ENCODE peak calls at places on chromosomes 4 and X, in nine cellular contexts. B is Caco-2, C is tibial artery, F is astrocyte, R is left ventricle myocardium inferior, I is K562, X is IMR-90, Y is body of pancreas, N is fibroblast of mammary gland. T is an unnamed sample.

GRCh38 chr4:77044458-77045124 is 31.2 kb downstream of the CCNI start:
- DNase-seq in B (no peak), C (no peak), F (peak), R (no peak), I (peak), X (peak), Y (no peak), N (peak), T (peak)

GRCh38 chrX:40245411-40246140 is 147.8 kb upstream of the BCOR start:
- DNase-seq in B (no peak), C (peak), F (peak), R (peak), I (no peak), X (no peak), Y (no peak), N (peak), T (peak)

GRCh38 chr4:76950052-76950845 is 697 bp downstream of the SEPTIN11 start:
- DNase-seq in B (peak), C (peak), F (peak), R (peak), I (peak), X (no peak), Y (peak), N (peak), T (peak)

GRCh38 chrX:150324035-150324728 is 38.9 kb upstream of the MAMLD1 start:
- DNase-seq in B (no peak), C (no peak), F (peak), R (no peak), I (no peak), X (peak), Y (peak), N (peak), T (peak)

GRCh38 chrX:120568047-120568446 is 7.3 kb upstream of the CUL4B start:
- DNase-seq in B (no peak), C (no peak), F (no peak), R (no peak), I (no peak), X (no peak), Y (no peak), N (no peak), T (no peak)

GRCh38 chr4:140637836-140638235 is 69.1 kb upstream of the UCP1 start:
- DNase-seq in B (no peak), C (no peak), F (no peak), R (no peak), I (peak), X (no peak), Y (no peak), N (peak), T (peak)

GRCh38 chr4:155419266-155419665 is 42.5 kb upstream of the MAP9 start:
- DNase-seq in B (no peak), C (no peak), F (no peak), R (no peak), I (no peak), X (peak), Y (no peak), N (peak), T (peak)

GRCh38 chr4:110245567-110245966 is 47.2 kb upstream of the ELOVL6 start:
- DNase-seq in B (no peak), C (no peak), F (peak), R (no peak), I (no peak), X (peak), Y (no peak), N (peak), T (peak)

GRCh38 chr4:83589283-83589682 is 53.4 kb downstream of the GPAT3 start:
- DNase-seq in B (no peak), C (no peak), F (no peak), R (no peak), I (no peak), X (no peak), Y (no peak), N (no peak), T (no peak)

GRCh38 chr4:186081202-186081807 is 12.3 kb downstream of the TLR3 start:
- DNase-seq in B (no peak), C (no peak), F (no peak), R (no peak), I (no peak), X (no peak), Y (no peak), N (no peak), T (no peak)

GRCh38 chr4:7429601-7430078 is 5.1 kb downstream of the PSAPL1 start:
- DNase-seq in B (peak), C (peak), F (no peak), R (peak), I (no peak), X (no peak), Y (peak), N (no peak), T (no peak)

GRCh38 chr4:103443324-103443723 is 245.2 kb upstream of the CENPE start:
- DNase-seq in B (no peak), C (no peak), F (no peak), R (no peak), I (no peak), X (no peak), Y (no peak), N (peak), T (peak)

GRCh38 chr4:184234155-184234554 is 16.5 kb upstream of the ENPP6 start:
- DNase-seq in B (no peak), C (no peak), F (no peak), R (no peak), I (no peak), X (no peak), Y (no peak), N (no peak), T (no peak)

GRCh38 chrX:11629593-11630211 is 36.0 kb downstream of the ARHGAP6 start:
- DNase-seq in B (no peak), C (peak), F (peak), R (peak), I (no peak), X (peak), Y (no peak), N (peak), T (peak)

GRCh38 chr4:159292137-159292896 is 189.4 kb downstream of the RAPGEF2 start:
- DNase-seq in B (no peak), C (no peak), F (no peak), R (no peak), I (no peak), X (no peak), Y (no peak), N (no peak), T (no peak)

GRCh38 chr4:156774422-156774821 is 197.2 kb downstream of the PDGFC start:
- DNase-seq in B (no peak), C (no peak), F (peak), R (no peak), I (no peak), X (peak), Y (no peak), N (peak), T (peak)

GRCh38 chr4:40317921-40318658 is 17.0 kb upstream of the CHRNA9 start:
- DNase-seq in B (no peak), C (no peak), F (no peak), R (no peak), I (no peak), X (no peak), Y (no peak), N (peak), T (no peak)

GRCh38 chrX:1248381-1249061 is 20.1 kb upstream of the CSF2RA start:
- DNase-seq in B (peak), C (no peak), F (no peak), R (no peak), I (no peak), X (no peak), Y (no peak), N (no peak), T (no peak)

GRCh38 chr4:184345573-184345922 is 127.9 kb upstream of the ENPP6 start:
- DNase-seq in B (no peak), C (peak), F (no peak), R (peak), I (peak), X (peak), Y (no peak), N (no peak), T (no peak)

GRCh38 chr4:31362756-31363155 is 642.6 kb downstream of the PCDH7 start:
- DNase-seq in B (no peak), C (no peak), F (peak), R (no peak), I (no peak), X (no peak), Y (no peak), N (peak), T (peak)

GRCh38 chr4:73501664-73502265 is 20.2 kb downstream of the AFM start:
- DNase-seq in B (no peak), C (no peak), F (no peak), R (no peak), I (no peak), X (no peak), Y (no peak), N (no peak), T (no peak)

GRCh38 chr4:158315706-158316105 is 105.4 kb downstream of the TMEM144 start:
- DNase-seq in B (no peak), C (no peak), F (peak), R (no peak), I (no peak), X (peak), Y (no peak), N (peak), T (peak)

GRCh38 chrX:36753602-36754001 is 254.6 kb upstream of the FAM47C start:
- DNase-seq in B (no peak), C (no peak), F (no peak), R (no peak), I (no peak), X (no peak), Y (no peak), N (no peak), T (no peak)

GRCh38 chr4:168713193-168713592 is 216.3 kb downstream of the PALLD start:
- DNase-seq in B (no peak), C (no peak), F (no peak), R (no peak), I (no peak), X (no peak), Y (no peak), N (no peak), T (no peak)

GRCh38 chr4:150828159-150828558 is 186.9 kb downstream of the LRBA start:
- DNase-seq in B (no peak), C (no peak), F (no peak), R (no peak), I (no peak), X (no peak), Y (no peak), N (no peak), T (no peak)

GRCh38 chr4:186483656-186484055 is 71.7 kb downstream of the MTNR1A start:
- DNase-seq in B (no peak), C (no peak), F (no peak), R (no peak), I (no peak), X (no peak), Y (no peak), N (no peak), T (no peak)

GRCh38 chr4:99047710-99048109 is 40.9 kb downstream of the ADH5 start:
- DNase-seq in B (no peak), C (no peak), F (no peak), R (no peak), I (no peak), X (no peak), Y (no peak), N (no peak), T (no peak)

GRCh38 chr4:1198070-1198844 is 25.9 kb upstream of the SPON2 start:
- DNase-seq in B (peak), C (no peak), F (peak), R (no peak), I (no peak), X (peak), Y (peak), N (peak), T (no peak)

GRCh38 chr4:15651682-15652081 is 3.5 kb downstream of the FBXL5 start:
- DNase-seq in B (no peak), C (no peak), F (no peak), R (no peak), I (no peak), X (peak), Y (no peak), N (peak), T (no peak)

GRCh38 chr4:15648600-15648999 is 6.6 kb downstream of the FBXL5 start:
- DNase-seq in B (no peak), C (no peak), F (no peak), R (no peak), I (no peak), X (no peak), Y (no peak), N (no peak), T (no peak)

GRCh38 chr4:15652191-15652590 is 3.0 kb downstream of the FBXL5 start:
- DNase-seq in B (no peak), C (no peak), F (peak), R (no peak), I (no peak), X (peak), Y (no peak), N (no peak), T (no peak)

GRCh38 chr4:15653430-15653829 is 1.7 kb downstream of the FBXL5 start:
- DNase-seq in B (no peak), C (no peak), F (no peak), R (no peak), I (no peak), X (no peak), Y (no peak), N (no peak), T (no peak)

DNA sequence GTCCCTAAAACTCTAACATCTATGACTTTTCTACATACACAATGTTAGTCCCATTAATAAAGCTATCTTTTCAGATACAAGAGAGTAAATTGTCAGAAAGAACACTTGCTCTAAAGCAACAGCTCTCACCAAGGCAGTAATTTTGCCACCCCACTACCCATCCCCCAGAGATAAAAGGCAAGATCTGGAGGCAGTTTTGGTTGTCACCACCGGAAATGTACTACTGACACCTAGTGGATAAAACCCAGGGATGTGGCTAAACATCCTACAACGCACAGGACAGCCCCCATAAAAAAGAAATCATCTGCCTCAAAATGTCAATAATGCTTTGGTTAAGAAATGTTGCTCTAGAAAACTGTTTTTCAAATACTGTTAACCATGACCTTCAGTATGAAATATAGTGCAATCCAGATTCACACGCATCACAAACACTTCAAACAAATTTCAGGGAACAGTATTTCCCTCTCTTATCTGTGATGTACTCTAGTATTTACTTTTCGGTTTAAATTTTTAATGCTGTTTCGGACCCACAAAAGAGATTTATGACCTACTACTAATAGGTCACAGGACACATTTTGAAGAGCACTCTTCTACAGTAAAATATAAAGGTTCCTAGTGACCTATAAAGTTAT is 5.1 kb downstream of the FBXL5 start:
- DNase-seq in B (peak), C (peak), F (peak), R (no peak), I (peak), X (peak), Y (peak), N (peak), T (peak)
- TF ChIP-seq CTCF in B (peak), C (peak), F (peak), R (peak), I (peak), X (peak), Y (peak), N (peak), T (peak)

GRCh38 chrX:154429708-154430107 is 1.2 kb downstream of the ATP6AP1 start:
- DNase-seq in B (no peak), C (no peak), F (no peak), R (no peak), I (no peak), X (no peak), Y (no peak), N (no peak), T (no peak)
- H3K4me3 ChIP-seq in B (peak), C (peak), F (peak), R (peak), I (peak), X (no peak), Y (no peak), N (peak), T (peak)

GRCh38 chr4:163164110-163164509 is 2.6 kb downstream of the NAF1 start:
- DNase-seq in B (no peak), C (no peak), F (no peak), R (no peak), I (no peak), X (no peak), Y (no peak), N (no peak), T (no peak)
- TF ChIP-seq CTCF in B (no peak), C (no peak), F (no peak), R (no peak), I (no peak), X (no peak), Y (no peak), N (no peak), T (no peak)

GRCh38 chr4:137529432-137529831 is 2.9 kb downstream of the PCDH18 start:
- DNase-seq in B (no peak), C (no peak), F (no peak), R (no peak), I (no peak), X (no peak), Y (no peak), N (no peak), T (no peak)
- H3K4me3 ChIP-seq in B (no peak), C (peak), F (peak), R (peak), I (no peak), X (peak), Y (no peak), N (peak), T (peak)

GRCh38 chrX:138711399-138712347 is at the start of gene FGF13:
- DNase-seq in B (no peak), C (peak), F (no peak), R (peak), I (no peak), X (no peak), Y (peak), N (peak), T (no peak)
- TF ChIP-seq CTCF in B (no peak), C (peak), F (no peak), R (peak), I (peak), X (no peak), Y (no peak), N (no peak), T (no peak)

GRCh38 chr4:53021709-53022108 is 159.6 kb downstream of the RASL11B start:
- DNase-seq in B (no peak), C (no peak), F (no peak), R (no peak), I (no peak), X (no peak), Y (no peak), N (no peak), T (no peak)
- H3K4me3 ChIP-seq in B (no peak), C (no peak), F (no peak), R (no peak), I (no peak), X (no peak), Y (no peak), N (no peak), T (no peak)

T was measured in fibroblast of pulmonary artery.